ENCODE peak calls at places on chromosomes 13 and 19, in five cellular contexts. D, C, Q, A and G are unnamed samples.

GRCh38 chr13:34343413-34343812 is 525.5 kb downstream of the RFC3 start:
- DNase-seq in D (no peak), C (no peak), Q (no peak), A (no peak), G (no peak)

GRCh38 chr13:54383604-54384003 is 1355.0 kb downstream of the OLFM4 start:
- DNase-seq in D (no peak), C (no peak), Q (no peak), A (no peak), G (no peak)

GRCh38 chr19:30978639-30979038 is 370.6 kb downstream of the TSHZ3 start:
- DNase-seq in D (no peak), C (no peak), Q (no peak), A (no peak), G (no peak)

GRCh38 chr13:20702945-20703784 is at the start of gene IL17D:
- DNase-seq in D (peak), C (no peak), Q (no peak), A (peak), G (no peak)

GRCh38 chr19:12230751-12231733 is 63.6 kb downstream of the ZNF44 start:
- DNase-seq in D (no peak), C (peak), Q (peak), A (no peak), G (no peak)

GRCh38 chr19:6577410-6578125 is 13.4 kb downstream of the CD70 start:
- DNase-seq in D (peak), C (no peak), Q (no peak), A (no peak), G (peak)

GRCh38 chr19:40210919-40211318 is 7.3 kb downstream of the TTC9B start:
- DNase-seq in D (no peak), C (no peak), Q (no peak), A (no peak), G (no peak)

GRCh38 chr13:99992376-99992775 is 10.8 kb downstream of the ZIC2 start:
- DNase-seq in D (no peak), C (no peak), Q (no peak), A (no peak), G (no peak)

GRCh38 chr19:50058425-50058824 is 32.6 kb downstream of the ZNF473 start:
- DNase-seq in D (no peak), C (no peak), Q (no peak), A (no peak), G (no peak)

GRCh38 chr13:39105110-39105509 is 66.9 kb downstream of the NHLRC3 start:
- DNase-seq in D (no peak), C (no peak), Q (no peak), A (no peak), G (no peak)

GRCh38 chr13:38350114-38350617 is 515 bp downstream of the UFM1 start:
- DNase-seq in D (peak), C (peak), Q (peak), A (peak), G (peak)

GRCh38 chr19:44587863-44588752 is 25.3 kb upstream of the IGSF23 start:
- DNase-seq in D (no peak), C (no peak), Q (peak), A (no peak), G (no peak)

GRCh38 chr13:113458218-113459065 is 5.2 kb upstream of the ADPRHL1 start:
- DNase-seq in D (no peak), C (no peak), Q (no peak), A (no peak), G (no peak)

GRCh38 chr13:20102776-20103175 is 58.1 kb downstream of the GJA3 start:
- DNase-seq in D (no peak), C (no peak), Q (no peak), A (no peak), G (peak)

GRCh38 chr13:34561033-34561432 is 381.0 kb upstream of the NBEA start:
- DNase-seq in D (no peak), C (no peak), Q (no peak), A (no peak), G (no peak)

GRCh38 chr13:44333950-44334675 is 39.5 kb upstream of the SERP2 start:
- DNase-seq in D (no peak), C (no peak), Q (no peak), A (no peak), G (no peak)

GRCh38 chr19:49953376-49953775 is 7.6 kb downstream of the SIGLEC11 start:
- DNase-seq in D (no peak), C (no peak), Q (no peak), A (no peak), G (no peak)

GRCh38 chr19:18839465-18840287 is 7.9 kb downstream of the UPF1 start:
- DNase-seq in D (no peak), C (no peak), Q (no peak), A (peak), G (no peak)

GRCh38 chr19:42272535-42272897 is 3.5 kb downstream of the CIC start:
- DNase-seq in D (no peak), C (no peak), Q (no peak), A (no peak), G (no peak)

GRCh38 chr13:25657062-25657588 is 285.4 kb downstream of the ATP8A2 start:
- DNase-seq in D (no peak), C (no peak), Q (no peak), A (no peak), G (no peak)

GRCh38 chr13:52084971-52085370 is 43.9 kb downstream of the NEK5 start:
- DNase-seq in D (no peak), C (no peak), Q (no peak), A (no peak), G (no peak)

GRCh38 chr13:59801107-59801880 is 362.4 kb downstream of the DIAPH3 start:
- DNase-seq in D (no peak), C (no peak), Q (no peak), A (no peak), G (no peak)

DNA sequence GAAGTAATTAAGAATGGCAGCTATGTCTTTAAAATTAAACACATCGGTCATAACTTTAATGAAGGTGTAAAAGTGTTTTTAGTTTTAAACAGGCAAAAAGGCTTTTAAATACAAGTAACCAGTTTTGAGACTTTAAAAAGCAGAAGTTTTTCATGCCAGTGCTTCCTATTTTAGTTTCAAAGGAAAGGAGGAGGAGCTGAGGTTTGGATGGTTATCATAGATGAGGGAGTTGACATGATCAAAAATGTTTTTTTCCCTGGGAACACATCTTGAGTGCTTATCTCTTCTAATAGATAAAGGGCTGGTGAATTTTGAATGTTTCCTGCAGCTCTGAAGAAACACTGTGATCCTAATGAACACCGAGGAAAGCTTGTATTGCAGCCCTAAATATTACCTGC is 42.9 kb downstream of the LRCH1 start:
- DNase-seq in D (no peak), C (no peak), Q (no peak), A (no peak), G (no peak)
- H3K4me3 ChIP-seq in D (peak), C (no peak), Q (no peak), A (no peak), G (no peak)

GRCh38 chr13:31043891-31044657 is 111.6 kb downstream of the TEX26 start:
- DNase-seq in D (peak), C (peak), Q (peak), A (peak), G (peak)
- H3K4me3 ChIP-seq in D (no peak), C (no peak), Q (no peak), A (no peak), G (no peak)

DNA sequence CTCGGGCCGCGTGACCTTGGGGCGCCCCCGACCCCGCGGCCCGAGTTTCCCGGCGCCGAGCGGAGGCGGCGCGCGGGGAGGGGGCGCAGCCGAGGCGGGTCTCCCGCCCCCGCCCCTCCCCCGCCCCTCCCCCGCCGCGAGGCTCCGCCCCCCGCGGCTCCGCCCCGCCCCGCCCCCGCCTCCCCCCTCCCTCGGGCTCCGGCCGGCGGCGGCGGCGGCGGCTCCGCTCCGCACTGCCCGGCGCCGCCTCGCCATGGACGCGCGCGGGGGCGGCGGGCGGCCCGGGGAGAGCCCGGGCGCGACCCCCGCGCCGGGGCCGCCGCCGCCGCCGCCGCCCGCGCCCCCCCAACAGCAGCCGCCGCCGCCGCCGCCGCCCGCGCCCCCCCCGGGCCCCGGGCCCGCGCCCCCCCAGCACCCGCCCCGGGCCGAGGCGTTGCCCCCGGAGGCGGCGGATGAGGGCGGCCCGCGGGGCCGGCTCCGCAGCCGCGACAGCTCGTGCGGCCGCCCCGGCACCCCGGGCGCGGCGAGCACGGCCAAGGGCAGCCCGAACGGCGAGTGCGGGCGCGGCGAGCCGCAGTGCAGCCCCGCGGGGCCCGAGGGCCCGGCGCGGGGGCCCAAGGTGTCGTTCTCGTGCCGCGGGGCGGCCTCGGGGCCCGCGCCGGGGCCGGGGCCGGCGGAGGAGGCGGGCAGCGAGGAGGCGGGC is at the start of gene HCN2:
- DNase-seq in D (no peak), C (no peak), Q (no peak), A (no peak), G (no peak)
- H3K4me3 ChIP-seq in D (no peak), C (peak), Q (no peak), A (no peak), G (no peak)

DNA sequence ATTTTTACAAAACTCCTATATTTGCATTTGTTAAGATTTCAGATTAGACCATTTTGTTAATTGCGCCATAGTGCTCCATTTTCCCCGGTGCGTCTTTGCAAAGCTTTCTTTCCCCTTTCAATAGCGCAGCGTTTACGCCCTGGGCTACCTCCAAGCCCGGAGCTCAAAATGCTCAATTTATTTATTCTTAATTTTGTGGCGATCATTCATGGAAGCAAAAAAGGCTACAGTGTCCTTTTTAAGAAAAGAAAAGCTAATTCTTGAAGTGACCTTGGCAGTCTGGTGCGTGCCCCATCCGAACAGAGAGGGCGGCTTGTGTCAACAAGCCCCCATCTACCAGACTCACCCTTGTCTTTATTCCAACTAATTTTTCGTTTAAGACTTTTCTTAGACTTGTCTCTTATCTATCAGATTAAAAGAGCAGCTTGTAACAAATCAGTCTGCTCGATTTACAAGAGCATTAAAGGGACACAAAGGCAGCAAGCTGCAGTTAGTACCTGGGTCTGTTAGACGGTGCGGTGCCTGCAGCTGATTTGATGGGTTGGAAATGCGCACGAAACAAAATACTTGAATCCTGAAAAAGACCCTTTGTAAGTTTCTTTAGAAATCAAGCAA is 30.1 kb downstream of the GSX1 start:
- DNase-seq in D (no peak), C (no peak), Q (no peak), A (no peak), G (no peak)
- H3K4me3 ChIP-seq in D (no peak), C (no peak), Q (no peak), A (no peak), G (no peak)

GRCh38 chr19:56507446-56508281 is at the start of gene ZNF471:
- DNase-seq in D (no peak), C (peak), Q (peak), A (peak), G (no peak)
- H3K4me3 ChIP-seq in D (no peak), C (peak), Q (peak), A (peak), G (no peak)

DNA sequence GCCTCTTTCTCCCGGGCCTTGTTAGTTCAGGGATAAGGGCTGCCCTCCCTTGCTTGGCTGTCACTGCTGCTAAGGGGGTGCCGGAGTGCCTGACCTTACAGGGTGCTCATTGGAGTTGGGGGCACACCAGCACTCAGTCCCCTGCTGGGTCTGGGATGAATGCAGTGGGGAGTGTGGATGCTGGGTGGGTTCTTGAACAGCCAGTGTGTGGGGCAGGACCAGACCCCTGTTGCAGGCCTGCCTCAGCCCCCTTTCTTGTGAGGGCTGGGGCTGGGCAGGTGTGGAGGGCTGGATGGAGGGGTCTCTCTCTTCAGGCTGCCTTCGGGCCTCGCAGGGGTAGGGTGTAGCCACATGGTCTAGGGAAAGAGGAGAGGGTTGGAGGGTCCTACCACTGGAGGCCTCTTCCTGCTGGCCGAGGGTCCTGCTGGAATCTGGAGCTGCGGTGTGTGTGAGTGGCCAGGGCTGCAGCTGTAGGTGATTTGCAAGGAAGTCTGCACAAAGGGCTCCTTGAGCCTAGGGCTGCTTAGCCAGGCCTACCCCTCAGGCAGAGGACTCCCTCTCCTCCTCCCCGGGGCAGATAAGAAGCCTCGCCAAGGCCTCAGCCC is 3.2 kb downstream of the CEBPA start:
- DNase-seq in D (no peak), C (no peak), Q (no peak), A (no peak), G (no peak)
- H3K4me3 ChIP-seq in D (no peak), C (peak), Q (no peak), A (peak), G (no peak)

DNA sequence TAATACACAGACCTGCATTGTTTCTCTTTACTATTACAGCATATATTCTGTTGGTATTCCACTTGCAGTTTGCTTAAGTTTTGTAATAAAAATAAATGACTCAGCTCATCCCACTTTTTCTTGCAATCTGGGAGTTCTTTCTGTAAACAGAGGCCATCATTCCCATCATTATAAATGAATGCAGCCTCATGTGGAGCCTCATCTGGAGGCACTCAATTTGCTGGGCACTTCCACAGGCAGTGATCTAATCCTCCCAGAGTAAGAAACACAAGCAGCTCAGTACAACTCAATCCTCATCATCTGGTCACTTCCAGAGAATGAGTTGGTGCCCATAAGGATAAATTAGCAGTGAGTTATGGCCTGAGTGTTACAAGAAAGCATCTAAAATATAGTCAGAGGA is 2801.9 kb downstream of the PCDH9 start:
- DNase-seq in D (no peak), C (no peak), Q (peak), A (no peak), G (no peak)
- H3K4me3 ChIP-seq in D (no peak), C (no peak), Q (no peak), A (no peak), G (no peak)